ENCODE peak calls at places on chromosomes 4 and X, in six cellular contexts. W is hepatocyte; A is fibroblast of lung; V is activated CD4-positive, alpha-beta T cell treated with anti-CD3 and anti-CD28 coated beads, Interleukin-2, amount 10 ng/mL, durations not matched to agents 7 days and 5 days; Y is colonic mucosa; G is RPMI8226. S is an unnamed sample.

GRCh38 chrX:150074175-150074574 is 135.9 kb upstream of the EOLA2 start:
- DNase-seq in W (no peak), A (peak), V (no peak), Y (no peak), G (no peak), S (no peak)

GRCh38 chrX:39652336-39652735 is 445.4 kb downstream of the BCOR start:
- DNase-seq in W (no peak), A (peak), V (peak), Y (peak), G (peak), S (peak)

GRCh38 chr4:40401646-40402045 is 66.5 kb downstream of the CHRNA9 start:
- DNase-seq in W (no peak), A (peak), V (no peak), Y (no peak), G (no peak), S (no peak)

GRCh38 chr4:72887152-72887551 is 182.4 kb downstream of the COX18 start:
- DNase-seq in W (no peak), A (no peak), V (no peak), Y (no peak), G (no peak), S (no peak)

GRCh38 chr4:8010618-8011017 is 71.0 kb upstream of the AFAP1 start:
- DNase-seq in W (peak), A (peak), V (no peak), Y (peak), G (peak), S (no peak)

GRCh38 chrX:9182041-9182440 is 148.1 kb upstream of the FAM9B start:
- DNase-seq in W (no peak), A (no peak), V (no peak), Y (no peak), G (no peak), S (no peak)

GRCh38 chr4:7222521-7222920 is 30.2 kb downstream of the SORCS2 start:
- DNase-seq in W (no peak), A (no peak), V (no peak), Y (no peak), G (no peak), S (no peak)

GRCh38 chrX:13647709-13648212 is 5.2 kb upstream of the TCEANC start:
- DNase-seq in W (peak), A (peak), V (peak), Y (peak), G (peak), S (peak)

GRCh38 chrX:68508799-68509198 is 9.9 kb downstream of the YIPF6 start:
- DNase-seq in W (no peak), A (no peak), V (no peak), Y (no peak), G (no peak), S (no peak)

GRCh38 chr4:53374777-53375258 is 2.6 kb upstream of the FIP1L1 start:
- DNase-seq in W (no peak), A (no peak), V (no peak), Y (no peak), G (no peak), S (no peak)

GRCh38 chr4:99645638-99646037 is 12.0 kb downstream of the C4orf54 start:
- DNase-seq in W (no peak), A (peak), V (no peak), Y (no peak), G (no peak), S (no peak)

GRCh38 chr4:113708250-113708649 is 53.3 kb downstream of the CAMK2D start:
- DNase-seq in W (no peak), A (peak), V (no peak), Y (peak), G (no peak), S (no peak)

GRCh38 chr4:128358231-128358902 is 70.8 kb upstream of the PGRMC2 start:
- DNase-seq in W (peak), A (peak), V (no peak), Y (no peak), G (no peak), S (no peak)

GRCh38 chr4:89299153-89299789 is 8.3 kb downstream of the GPRIN3 start:
- DNase-seq in W (no peak), A (no peak), V (peak), Y (peak), G (peak), S (peak)

GRCh38 chrX:42519666-42520231 is 258.2 kb downstream of the PPP1R2C start:
- DNase-seq in W (peak), A (peak), V (no peak), Y (no peak), G (peak), S (peak)

GRCh38 chrX:97616883-97617510 is 733.3 kb downstream of the RPA4 start:
- DNase-seq in W (peak), A (peak), V (no peak), Y (no peak), G (peak), S (peak)

GRCh38 chr4:148103647-148104355 is 338.4 kb downstream of the NR3C2 start:
- DNase-seq in W (no peak), A (no peak), V (no peak), Y (no peak), G (no peak), S (no peak)

GRCh38 chr4:173211838-173212237 is 43.2 kb downstream of the GALNT7 start:
- DNase-seq in W (peak), A (peak), V (no peak), Y (no peak), G (no peak), S (no peak)

GRCh38 chrX:24658421-24658820 is 11.3 kb upstream of the PCYT1B start:
- DNase-seq in W (peak), A (no peak), V (no peak), Y (no peak), G (no peak), S (no peak)

GRCh38 chrX:48459483-48459882 is 10.6 kb downstream of the SLC38A5 start:
- DNase-seq in W (no peak), A (no peak), V (no peak), Y (no peak), G (no peak), S (no peak)

GRCh38 chr4:136803430-136803829 is 728.9 kb downstream of the PCDH18 start:
- DNase-seq in W (no peak), A (no peak), V (no peak), Y (no peak), G (no peak), S (peak)

GRCh38 chr4:158778065-158778711 is 9.4 kb downstream of the FNIP2 start:
- DNase-seq in W (no peak), A (no peak), V (peak), Y (no peak), G (no peak), S (no peak)

S was measured in Calu3.